ENCODE peak calls at places on chromosomes 6 and 20, in four cellular contexts. C, B, P and G are unnamed samples. For H3K4me1, the result is how much of the 10 kb centered on the place peaks cover.

GRCh38 chr6:83514877-83515466 is 2.6 kb downstream of the PRSS35 start:
- DNase-seq in C (no peak), B (no peak), P (peak), G (no peak)

GRCh38 chr6:113433506-113433991 is 423.6 kb upstream of the MARCKS start:
- DNase-seq in C (no peak), B (peak), P (peak), G (peak)

GRCh38 chr6:119207973-119208725 is 129.7 kb upstream of the FAM184A start:
- DNase-seq in C (no peak), B (no peak), P (no peak), G (no peak)

GRCh38 chr20:20668639-20669038 is 43.8 kb downstream of the RALGAPA2 start:
- DNase-seq in C (no peak), B (no peak), P (no peak), G (no peak)

GRCh38 chr6:10901751-10902150 is 14.9 kb downstream of the SYCP2L start:
- DNase-seq in C (no peak), B (no peak), P (no peak), G (no peak)

GRCh38 chr20:61436674-61437279 is 184.7 kb downstream of the CDH4 start:
- DNase-seq in C (no peak), B (no peak), P (no peak), G (no peak)

GRCh38 chr6:149334682-149335160 is 17.2 kb downstream of the TAB2 start:
- DNase-seq in C (no peak), B (no peak), P (no peak), G (no peak)

GRCh38 chr20:528923-529594 is 14.5 kb downstream of the CSNK2A1 start:
- DNase-seq in C (no peak), B (no peak), P (no peak), G (no peak)

GRCh38 chr20:23412026-23412425 is 9.3 kb downstream of the NAPB start:
- DNase-seq in C (no peak), B (no peak), P (no peak), G (no peak)

GRCh38 chr6:168035098-168035660 is 37.7 kb downstream of the KIF25 start:
- DNase-seq in C (peak), B (peak), P (no peak), G (peak)

GRCh38 chr6:121794630-121795029 is 359.2 kb downstream of the GJA1 start:
- DNase-seq in C (no peak), B (no peak), P (no peak), G (no peak)

GRCh38 chr20:52994184-52994970 is 22.2 kb downstream of the TSHZ2 start:
- DNase-seq in C (no peak), B (no peak), P (no peak), G (no peak)

GRCh38 chr6:97705568-97705967 is 422.6 kb upstream of the MMS22L start:
- DNase-seq in C (no peak), B (no peak), P (no peak), G (no peak)

GRCh38 chr6:166296035-166296883 is 11.9 kb downstream of the PRR18 start:
- DNase-seq in C (no peak), B (no peak), P (no peak), G (no peak)

GRCh38 chr6:17897681-17898080 is 89.8 kb downstream of the KIF13A start:
- DNase-seq in C (no peak), B (no peak), P (no peak), G (no peak)

GRCh38 chr20:57999465-58000111 is 228.9 kb downstream of the ANKRD60 start:
- DNase-seq in C (no peak), B (no peak), P (peak), G (peak)

GRCh38 chr6:144215402-144215931 is 65.2 kb downstream of the STX11 start:
- DNase-seq in C (no peak), B (no peak), P (peak), G (peak)

GRCh38 chr20:25695532-25696383 is 895 bp downstream of the ZNF337 start:
- DNase-seq in C (no peak), B (no peak), P (no peak), G (peak)

GRCh38 chr6:126797981-126798380 is 320.5 kb upstream of the RSPO3 start:
- DNase-seq in C (no peak), B (no peak), P (no peak), G (no peak)

GRCh38 chr20:18087054-18087453 is 29.3 kb upstream of the OVOL2 start:
- DNase-seq in C (no peak), B (no peak), P (no peak), G (no peak)

GRCh38 chr6:37675606-37676005 is 22.1 kb downstream of the MDGA1 start:
- DNase-seq in C (no peak), B (no peak), P (no peak), G (no peak)

GRCh38 chr20:60058869-60059268 is 100.6 kb downstream of the CDH26 start:
- DNase-seq in C (no peak), B (no peak), P (no peak), G (no peak)

GRCh38 chr6:158853072-158853871 is 34.1 kb upstream of the EZR start:
- DNase-seq in C (peak), B (peak), P (no peak), G (peak)

GRCh38 chr6:121851056-121851455 is 415.6 kb downstream of the GJA1 start:
- DNase-seq in C (no peak), B (no peak), P (no peak), G (no peak)

GRCh38 chr6:138499303-138499991 is at the start of gene NHSL1:
- DNase-seq in C (no peak), B (no peak), P (no peak), G (peak)

GRCh38 chr6:5115168-5115567 is 30.0 kb downstream of the PPP1R3G start:
- DNase-seq in C (no peak), B (no peak), P (peak), G (peak)

GRCh38 chr6:112691289-112691688 is 344.2 kb downstream of the RFPL4B start:
- DNase-seq in C (no peak), B (peak), P (peak), G (no peak)

GRCh38 chr6:159084493-159085091 is 39.8 kb upstream of the TAGAP start:
- DNase-seq in C (no peak), B (no peak), P (no peak), G (no peak)

GRCh38 chr20:24608926-24609667 is 139.7 kb downstream of the SYNDIG1 start:
- DNase-seq in C (no peak), B (no peak), P (no peak), G (no peak)

GRCh38 chr20:24611360-24612140 is 142.1 kb downstream of the SYNDIG1 start:
- DNase-seq in C (no peak), B (no peak), P (no peak), G (no peak)

GRCh38 chr20:24607402-24607801 is 138.0 kb downstream of the SYNDIG1 start:
- DNase-seq in C (no peak), B (no peak), P (no peak), G (no peak)

GRCh38 chr20:24610341-24611115 is 141.1 kb downstream of the SYNDIG1 start:
- DNase-seq in C (no peak), B (no peak), P (no peak), G (no peak)

DNA sequence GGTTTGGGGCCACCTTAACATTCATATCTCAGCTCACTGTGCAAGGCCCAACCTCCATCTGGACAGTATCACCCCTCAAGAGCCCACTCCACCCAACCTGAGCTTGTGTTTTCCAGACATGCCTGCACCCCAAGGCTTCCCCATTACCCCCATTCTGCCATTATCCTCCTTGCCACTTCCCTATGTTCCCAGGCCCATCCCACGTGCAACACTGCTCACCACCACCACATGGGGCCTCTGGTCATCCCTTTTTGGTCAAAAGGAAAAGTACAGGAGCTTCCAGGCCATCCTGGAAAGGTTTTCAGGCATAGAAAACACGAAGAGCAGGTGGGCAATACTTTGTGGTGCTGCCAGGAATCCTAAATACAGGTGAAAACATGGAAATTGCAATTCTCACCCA is 140.3 kb downstream of the SYNDIG1 start:
- DNase-seq in C (no peak), B (no peak), P (no peak), G (no peak)
- H3K4me1 ChIP-seq in C (under half), B (under half), P (under half), G (under half)

GRCh38 chr20:10133532-10133931 is 85.1 kb upstream of the SNAP25 start:
- DNase-seq in C (no peak), B (no peak), P (no peak), G (no peak)
- TF ChIP-seq EP300 in C (no peak), B (no peak), P (no peak), G (no peak)

GRCh38 chr6:73176057-73176456 is 49.2 kb downstream of the KHDC1L start:
- DNase-seq in C (no peak), B (no peak), P (no peak), G (no peak)

GRCh38 chr6:73180718-73181619 is 44.3 kb downstream of the KHDC1L start:
- DNase-seq in C (no peak), B (no peak), P (peak), G (no peak)

GRCh38 chr6:73182021-73182607 is 43.2 kb downstream of the KHDC1L start:
- DNase-seq in C (no peak), B (no peak), P (no peak), G (no peak)

GRCh38 chr6:73177221-73177944 is 47.9 kb downstream of the KHDC1L start:
- DNase-seq in C (no peak), B (no peak), P (no peak), G (no peak)

GRCh38 chr6:73180076-73180717 is 45.1 kb downstream of the KHDC1L start:
- DNase-seq in C (no peak), B (no peak), P (no peak), G (no peak)
- H3K4me3 ChIP-seq in C (no peak), B (no peak), P (no peak), G (no peak)

GRCh38 chr6:1737463-1738311 is 128.0 kb downstream of the FOXC1 start:
- DNase-seq in C (no peak), B (no peak), P (no peak), G (no peak)
- H3K4me1 ChIP-seq in C (under half), B (under half), P (under half), G (under half)

GRCh38 chr20:63657260-63657936 is 714 bp upstream of the RTEL1 start:
- DNase-seq in C (no peak), B (no peak), P (no peak), G (no peak)

GRCh38 chr20:63659370-63659769 is 1.3 kb downstream of the RTEL1 start:
- DNase-seq in C (no peak), B (no peak), P (no peak), G (no peak)

GRCh38 chr20:63658749-63659187 is 656 bp downstream of the RTEL1 start:
- DNase-seq in C (no peak), B (no peak), P (no peak), G (no peak)

GRCh38 chr20:63656451-63656850 is 1.7 kb upstream of the RTEL1 start:
- DNase-seq in C (no peak), B (no peak), P (no peak), G (no peak)

DNA sequence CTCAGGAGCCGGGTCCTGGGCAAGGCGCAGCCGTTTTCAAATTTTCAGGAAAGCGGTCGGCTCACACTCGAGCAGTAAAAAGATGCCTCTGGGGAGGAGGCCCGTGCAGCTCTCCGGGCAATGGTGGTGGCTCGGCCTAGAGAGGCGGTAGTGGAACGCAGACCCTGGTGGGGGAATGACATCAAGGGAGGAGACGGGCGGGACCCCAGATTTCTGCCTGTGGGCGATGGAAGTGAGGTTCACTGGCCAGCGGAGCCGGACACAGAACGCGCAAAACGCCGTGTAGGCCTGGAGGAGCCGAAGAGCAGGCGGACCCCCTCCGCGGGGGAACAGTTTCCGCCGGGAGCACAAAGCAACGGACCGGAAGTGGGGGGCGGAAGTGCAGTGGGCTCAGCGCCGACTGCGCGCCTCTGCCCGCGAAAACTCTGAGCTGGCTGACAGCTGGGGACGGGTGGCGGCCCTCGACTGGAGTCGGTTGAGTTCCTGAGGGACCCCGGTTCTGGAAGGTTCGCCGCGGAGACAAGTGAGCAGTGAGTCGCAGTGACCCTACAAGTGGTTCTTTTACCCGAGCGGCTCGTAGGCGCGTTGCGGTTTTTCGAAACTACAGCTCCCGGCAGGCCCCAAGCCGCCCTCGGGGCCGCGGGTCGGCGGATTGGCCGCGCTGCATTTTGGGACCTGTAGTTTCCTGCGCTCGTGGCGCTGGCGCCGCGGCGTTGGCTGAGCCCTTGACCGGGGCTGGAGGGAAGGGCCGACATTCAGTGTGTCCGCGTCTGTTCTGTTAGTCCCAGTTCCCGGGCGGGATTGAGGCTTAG is at the start of gene RTEL1:
- DNase-seq in C (peak), B (peak), P (peak), G (peak)
- TF ChIP-seq EP300 in C (peak), B (no peak), P (peak), G (no peak)

DNA sequence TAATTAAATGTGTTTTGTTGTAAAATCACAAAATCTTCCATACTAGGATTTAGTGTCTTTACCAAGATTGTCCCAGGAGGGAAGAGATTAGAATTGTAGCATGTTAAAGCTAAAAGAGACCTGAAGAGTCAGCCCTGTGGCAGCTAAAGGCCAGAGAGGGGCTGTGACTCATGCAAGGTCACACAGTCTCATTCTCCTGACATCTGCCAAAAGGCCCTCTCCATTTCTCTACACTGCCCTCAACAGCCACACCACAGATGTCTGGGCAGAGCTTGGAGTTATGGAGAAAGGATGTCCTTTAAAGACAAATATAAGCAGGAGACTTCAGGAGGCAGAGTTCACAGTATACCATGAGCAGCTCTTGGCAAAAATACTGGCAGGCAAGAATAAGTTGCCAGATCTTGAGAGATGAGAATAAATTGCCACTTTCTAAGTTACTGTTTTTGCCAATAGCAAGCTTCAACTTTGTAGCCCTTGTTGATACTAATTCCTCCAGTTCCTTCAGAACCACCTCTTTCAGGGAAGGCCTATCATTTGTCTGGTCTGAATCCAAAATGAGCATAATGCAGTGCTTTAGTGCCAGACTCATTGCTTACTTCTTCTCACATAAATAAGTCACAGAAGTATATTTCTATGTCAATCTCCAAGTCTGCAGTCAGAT is 41.7 kb downstream of the AKIRIN2 start:
- DNase-seq in C (no peak), B (no peak), P (no peak), G (no peak)
- H3K4me3 ChIP-seq in C (no peak), B (no peak), P (no peak), G (no peak)

DNA sequence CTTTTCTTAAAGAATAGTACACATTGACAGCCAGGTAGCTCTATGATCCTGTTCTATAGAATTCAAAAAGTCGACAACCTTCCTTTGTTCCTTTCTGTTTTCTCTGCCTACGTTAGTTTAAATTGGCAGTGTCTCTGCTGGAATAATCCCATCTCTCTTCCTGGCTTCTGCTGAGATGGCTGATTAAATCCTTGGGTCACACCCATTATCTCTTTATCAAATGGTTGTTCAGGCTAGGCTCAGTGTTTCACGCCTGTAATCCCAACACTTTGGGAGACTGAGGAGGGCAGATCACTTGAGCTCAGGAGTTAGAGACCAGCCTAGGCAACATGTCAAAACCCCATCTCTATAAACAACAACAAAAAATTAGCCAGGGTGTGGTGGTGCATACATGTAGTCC is 44.4 kb downstream of the HFE start:
- DNase-seq in C (no peak), B (no peak), P (no peak), G (no peak)
- H3K4me1 ChIP-seq in C (under half), B (under half), P (under half), G (under half)

GRCh38 chr20:54691335-54691734 is 215.9 kb downstream of the DOK5 start:
- DNase-seq in C (no peak), B (no peak), P (no peak), G (no peak)
- TF ChIP-seq EP300 in C (no peak), B (no peak), P (no peak), G (no peak)